ENCODE peak calls at places on chromosomes 6 and 20, in seven cellular contexts. M, V, D, O, B, W and X are unnamed samples.

GRCh38 chr6:96943535-96943934 is 19.0 kb downstream of the KLHL32 start:
- DNase-seq in M (no peak), V (no peak), D (no peak), O (no peak), B (no peak), W (no peak), X (peak)

GRCh38 chr6:131998255-131998982 is 47.2 kb upstream of the CCN2 start:
- DNase-seq in M (no peak), V (no peak), D (no peak), O (no peak), B (no peak), W (no peak), X (no peak)

GRCh38 chr20:1946762-1947534 is 46.9 kb downstream of the PDYN start:
- DNase-seq in M (no peak), V (no peak), D (no peak), O (no peak), B (peak), W (peak), X (peak)

GRCh38 chr6:167532410-167533294 is 207.8 kb downstream of the TTLL2 start:
- DNase-seq in M (no peak), V (no peak), D (no peak), O (no peak), B (no peak), W (no peak), X (peak)

GRCh38 chr6:117399924-117400323 is 25.8 kb downstream of the ROS1 start:
- DNase-seq in M (no peak), V (no peak), D (no peak), O (no peak), B (no peak), W (no peak), X (no peak)

GRCh38 chr20:31764641-31765305 is 25.7 kb downstream of the TPX2 start:
- DNase-seq in M (no peak), V (no peak), D (no peak), O (no peak), B (no peak), W (no peak), X (no peak)

GRCh38 chr6:132100388-132100990 is 149.3 kb upstream of the CCN2 start:
- DNase-seq in M (no peak), V (no peak), D (no peak), O (no peak), B (no peak), W (no peak), X (no peak)

GRCh38 chr6:72564231-72564630 is 57.6 kb upstream of the KCNQ5 start:
- DNase-seq in M (no peak), V (no peak), D (no peak), O (no peak), B (no peak), W (no peak), X (no peak)

GRCh38 chr20:10314198-10314597 is 95.6 kb downstream of the SNAP25 start:
- DNase-seq in M (peak), V (no peak), D (no peak), O (no peak), B (no peak), W (peak), X (no peak)

GRCh38 chr20:32521780-32522524 is 63.2 kb downstream of the NOL4L start:
- DNase-seq in M (peak), V (peak), D (peak), O (no peak), B (peak), W (no peak), X (peak)

GRCh38 chr20:17825251-17825691 is 125.5 kb downstream of the BANF2 start:
- DNase-seq in M (no peak), V (no peak), D (no peak), O (no peak), B (no peak), W (no peak), X (no peak)

GRCh38 chr20:18138266-18138582 is 561 bp downstream of the KAT14 start:
- DNase-seq in M (peak), V (no peak), D (no peak), O (no peak), B (no peak), W (no peak), X (no peak)

GRCh38 chr20:44916586-44916985 is 6.7 kb downstream of the PABPC1L start:
- DNase-seq in M (no peak), V (no peak), D (no peak), O (no peak), B (no peak), W (no peak), X (no peak)

GRCh38 chr6:148723484-148723883 is 23.3 kb upstream of the UST start:
- DNase-seq in M (no peak), V (peak), D (no peak), O (no peak), B (no peak), W (no peak), X (no peak)

GRCh38 chr6:134466751-134467525 is 149.0 kb upstream of the SGK1 start:
- DNase-seq in M (no peak), V (no peak), D (no peak), O (no peak), B (no peak), W (no peak), X (no peak)

GRCh38 chr6:1347187-1347560 is 35.3 kb downstream of the FOXQ1 start:
- DNase-seq in M (no peak), V (no peak), D (no peak), O (no peak), B (no peak), W (no peak), X (no peak)

GRCh38 chr6:121498481-121499276 is 63.2 kb downstream of the GJA1 start:
- DNase-seq in M (no peak), V (no peak), D (no peak), O (no peak), B (no peak), W (no peak), X (no peak)

GRCh38 chr6:113065606-113066005 is 718.5 kb downstream of the RFPL4B start:
- DNase-seq in M (no peak), V (no peak), D (no peak), O (no peak), B (no peak), W (peak), X (no peak)

GRCh38 chr6:42086665-42087050 is 36.3 kb downstream of the TAF8 start:
- DNase-seq in M (no peak), V (no peak), D (no peak), O (no peak), B (no peak), W (no peak), X (no peak)

GRCh38 chr20:63736893-63737689 is 627 bp downstream of the LIME1 start:
- DNase-seq in M (no peak), V (no peak), D (no peak), O (no peak), B (peak), W (no peak), X (peak)

GRCh38 chr6:140445474-140446004 is 1071.1 kb upstream of the CITED2 start:
- DNase-seq in M (no peak), V (no peak), D (no peak), O (no peak), B (no peak), W (no peak), X (no peak)

GRCh38 chr6:88650029-88650619 is 313.3 kb downstream of the RNGTT start:
- DNase-seq in M (no peak), V (peak), D (peak), O (no peak), B (no peak), W (peak), X (peak)

GRCh38 chr20:44861547-44862006 is 23.9 kb upstream of the YWHAB start:
- DNase-seq in M (no peak), V (peak), D (no peak), O (no peak), B (no peak), W (no peak), X (no peak)